ENCODE peak calls at places on chromosomes 5 and 9, in four cellular contexts. M, E, R and P are unnamed samples.

GRCh38 chr5:151078490-151079262 is 2.2 kb downstream of the TNIP1 start:
- DNase-seq in E (peak), M (no peak), R (no peak), P (peak)

GRCh38 chr5:111792659-111793058 is 35.7 kb upstream of the NREP start:
- DNase-seq in R (no peak), M (no peak), E (no peak), P (no peak)

GRCh38 chr5:39579750-39580149 is 155.0 kb upstream of the DAB2 start:
- DNase-seq in M (no peak), E (no peak), R (no peak), P (no peak)

GRCh38 chr5:151745071-151745705 is 13.2 kb downstream of the ATOX1 start:
- DNase-seq in E (no peak), R (peak), M (peak), P (peak)

GRCh38 chr5:87732875-87733768 is 320.4 kb upstream of the CCNH start:
- DNase-seq in R (no peak), M (no peak), E (no peak), P (no peak)

GRCh38 chr9:11312976-11313375 is 700.2 kb upstream of the PTPRD start:
- DNase-seq in E (no peak), M (peak), R (no peak), P (no peak)

GRCh38 chr9:123562844-123563346 is 206.9 kb downstream of the CRB2 start:
- DNase-seq in E (peak), R (no peak), M (peak), P (peak)

GRCh38 chr5:101429241-101429640 is 526.2 kb upstream of the ST8SIA4 start:
- DNase-seq in E (no peak), R (no peak), M (peak), P (no peak)

GRCh38 chr5:56259002-56259511 is 25.9 kb upstream of the ANKRD55 start:
- DNase-seq in E (peak), M (peak), R (no peak), P (peak)

GRCh38 chr9:121944741-121945191 is 148.3 kb downstream of the TTLL11 start:
- DNase-seq in E (no peak), R (no peak), M (peak), P (no peak)

GRCh38 chr5:51632794-51633193 is 249.5 kb downstream of the ISL1 start:
- DNase-seq in E (no peak), R (peak), M (no peak), P (no peak)

GRCh38 chr9:78280982-78281668 is 15.8 kb upstream of the PSAT1 start:
- DNase-seq in R (peak), M (peak), E (no peak), P (no peak)

GRCh38 chr5:158175664-158176507 is 316.9 kb upstream of the CLINT1 start:
- DNase-seq in E (no peak), R (peak), M (no peak), P (no peak)

GRCh38 chr9:109956811-109957440 is 176.9 kb downstream of the PALM2AKAP2 start:
- DNase-seq in M (peak), E (no peak), R (no peak), P (no peak)
- H3K4me3 ChIP-seq in M (no peak), E (no peak), R (no peak), P (no peak)

GRCh38 chr9:83537331-83538171 is 650 bp downstream of the FRMD3 start:
- DNase-seq in R (no peak), M (peak), E (peak), P (no peak)

GRCh38 chr9:83535736-83536135 is 2.5 kb downstream of the FRMD3 start:
- DNase-seq in R (no peak), E (no peak), M (no peak), P (no peak)

GRCh38 chr9:83538172-83538889 is at the start of gene FRMD3:
- DNase-seq in E (peak), M (peak), R (peak), P (peak)

GRCh38 chr9:83536332-83536731 is 1.9 kb downstream of the FRMD3 start:
- DNase-seq in E (no peak), R (no peak), M (peak), P (no peak)

DNA sequence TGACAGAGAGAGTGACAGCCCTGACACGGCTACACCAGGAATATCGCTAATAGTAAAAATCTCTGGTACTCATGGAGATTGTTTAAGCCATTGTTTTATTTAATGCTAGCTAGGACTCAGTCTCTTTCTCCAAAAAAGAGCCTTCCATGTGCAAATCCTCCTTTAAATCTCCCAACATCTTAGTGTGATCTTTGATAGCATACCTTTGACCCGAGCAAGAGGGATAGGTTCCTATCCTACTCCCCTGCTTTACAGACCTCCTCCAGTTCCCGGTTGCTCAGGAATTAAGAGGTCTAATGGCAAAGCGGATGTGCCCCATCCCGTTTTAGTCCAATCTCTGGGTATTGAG is 663 bp upstream of the FRMD3 start:
- DNase-seq in E (no peak), R (no peak), M (no peak), P (no peak)
- H3K4me3 ChIP-seq in E (no peak), R (peak), M (peak), P (no peak)

GRCh38 chr9:12776775-12777055 is 1.9 kb downstream of the LURAP1L start:
- DNase-seq in M (peak), E (no peak), R (no peak), P (no peak)
- H3K4me3 ChIP-seq in M (peak), E (no peak), R (peak), P (no peak)

GRCh38 chr5:959581-960531 is 48.7 kb upstream of the NKD2 start:
- DNase-seq in M (no peak), E (no peak), R (no peak), P (no peak)

GRCh38 chr5:956178-956761 is 52.3 kb upstream of the NKD2 start:
- DNase-seq in M (no peak), E (no peak), R (no peak), P (no peak)

GRCh38 chr5:957730-958485 is 50.7 kb upstream of the NKD2 start:
- DNase-seq in R (no peak), M (no peak), E (no peak), P (no peak)

GRCh38 chr5:958701-959571 is 49.7 kb upstream of the NKD2 start:
- DNase-seq in M (no peak), E (no peak), R (peak), P (no peak)

GRCh38 chr5:956941-957729 is 51.5 kb upstream of the NKD2 start:
- DNase-seq in R (no peak), M (peak), E (peak), P (peak)
- H3K4me3 ChIP-seq in R (no peak), M (no peak), E (no peak), P (no peak)

GRCh38 chr5:112847306-112847705 is 13.8 kb upstream of the SRP19 start:
- DNase-seq in R (no peak), M (no peak), E (no peak), P (no peak)

GRCh38 chr5:112846556-112846955 is 14.5 kb upstream of the SRP19 start:
- DNase-seq in R (no peak), M (no peak), E (no peak), P (no peak)

GRCh38 chr5:112844489-112844888 is 16.6 kb upstream of the SRP19 start:
- DNase-seq in R (no peak), M (no peak), E (no peak), P (no peak)

GRCh38 chr5:112849912-112850311 is 11.2 kb upstream of the SRP19 start:
- DNase-seq in R (no peak), M (no peak), E (no peak), P (no peak)

GRCh38 chr5:112848116-112848811 is 12.8 kb upstream of the SRP19 start:
- DNase-seq in M (peak), R (no peak), E (peak), P (peak)
- H3K4me3 ChIP-seq in M (no peak), R (no peak), E (no peak), P (no peak)

DNA sequence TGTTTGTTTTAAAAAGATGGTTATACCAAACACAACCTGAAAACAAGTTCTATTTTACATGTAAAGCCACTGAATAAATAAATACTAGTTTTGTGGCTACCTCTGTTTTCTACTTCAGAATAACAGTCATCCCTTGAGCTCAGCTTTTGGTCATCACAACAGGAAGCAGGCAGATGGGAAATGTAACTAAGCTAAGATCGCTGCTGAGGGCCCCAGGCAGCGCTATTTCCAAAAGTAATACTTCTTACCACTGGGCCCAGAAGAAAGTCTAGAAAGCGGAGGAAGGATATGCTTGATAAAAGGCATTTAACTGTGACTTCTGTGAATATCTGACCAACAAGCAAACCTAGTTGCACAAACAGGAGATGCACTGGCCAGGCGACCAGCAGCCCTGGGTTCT is 61.4 kb downstream of the SERINC5 start:
- DNase-seq in M (no peak), R (no peak), E (no peak), P (no peak)
- H3K4me3 ChIP-seq in M (no peak), R (no peak), E (no peak), P (no peak)

GRCh38 chr5:155620819-155621410 is 607.4 kb downstream of the KIF4B start:
- DNase-seq in E (no peak), M (no peak), R (no peak), P (no peak)
- H3K4me3 ChIP-seq in E (no peak), M (no peak), R (no peak), P (no peak)

GRCh38 chr9:14306672-14307646 is 7.0 kb downstream of the NFIB start:
- DNase-seq in M (no peak), R (no peak), E (no peak), P (no peak)

GRCh38 chr9:14308751-14309140 is 5.2 kb downstream of the NFIB start:
- DNase-seq in R (no peak), E (no peak), M (no peak), P (no peak)

GRCh38 chr9:14307989-14308750 is 5.8 kb downstream of the NFIB start:
- DNase-seq in M (no peak), E (no peak), R (peak), P (no peak)

GRCh38 chr9:14304242-14304641 is 9.7 kb downstream of the NFIB start:
- DNase-seq in R (no peak), M (no peak), E (no peak), P (no peak)

DNA sequence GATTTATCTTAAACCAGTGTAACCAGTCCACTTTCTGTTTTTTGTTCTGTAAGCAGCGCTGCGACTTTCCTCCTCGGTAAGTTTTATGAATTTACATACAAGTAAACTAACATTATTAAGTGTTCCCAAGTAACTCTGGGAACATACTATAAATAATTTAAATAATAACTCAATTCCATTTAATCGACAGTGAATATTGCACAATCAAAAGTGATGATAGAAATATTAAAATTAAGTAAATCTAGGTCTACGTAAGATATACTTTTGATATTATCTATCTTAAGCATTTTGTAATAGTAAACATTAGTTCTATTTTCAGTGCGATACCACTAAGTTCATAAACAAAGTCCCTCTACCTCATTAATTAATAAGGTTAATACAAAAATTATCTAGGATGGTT is 7.8 kb downstream of the NFIB start:
- DNase-seq in R (no peak), E (no peak), M (no peak), P (no peak)
- H3K4me3 ChIP-seq in R (no peak), E (no peak), M (no peak), P (no peak)

DNA sequence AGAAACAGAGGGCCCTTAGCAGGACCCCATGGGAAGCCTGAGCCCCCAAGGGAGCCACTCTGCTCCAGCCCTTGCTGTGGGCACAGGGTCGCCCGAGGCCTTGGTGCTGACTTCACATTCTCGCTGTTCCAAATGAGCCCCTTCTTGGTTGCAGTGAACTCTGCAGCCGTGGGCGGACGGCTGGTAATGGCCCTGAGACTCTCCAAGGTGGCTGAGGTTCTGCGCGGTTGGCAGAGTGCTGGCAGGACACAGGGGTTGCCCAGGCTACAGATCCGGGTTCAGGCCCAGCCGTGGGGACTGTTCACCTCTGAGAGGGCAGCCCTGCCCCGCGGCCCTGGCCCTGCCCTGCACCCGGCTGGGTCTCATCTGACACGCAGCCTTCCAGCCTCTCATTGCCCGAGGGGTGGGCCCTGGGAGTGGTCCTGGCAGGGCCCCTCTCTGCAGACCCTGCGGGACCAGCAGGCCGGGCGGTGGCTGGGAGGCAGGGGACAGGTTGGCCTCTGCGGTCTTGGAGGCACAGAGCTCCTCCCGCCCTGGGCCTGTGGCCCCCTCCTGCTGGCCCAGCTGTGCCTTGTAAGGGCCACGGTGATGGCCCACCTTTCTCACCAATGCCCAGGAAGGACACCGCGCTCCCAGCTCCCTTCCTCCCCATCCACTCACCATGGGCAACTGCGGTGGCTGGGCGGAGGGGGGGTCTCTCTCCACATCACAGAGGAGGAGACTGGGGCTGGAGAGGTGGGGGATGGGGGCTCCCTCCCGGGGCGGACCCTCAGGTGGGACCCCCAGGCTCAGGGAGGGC is 51.6 kb downstream of the AHRR start:
- DNase-seq in M (no peak), R (peak), E (no peak), P (peak)
- H3K4me3 ChIP-seq in M (no peak), R (peak), E (peak), P (peak)

GRCh38 chr9:98974106-98974505 is 30.4 kb downstream of the COL15A1 start:
- DNase-seq in E (no peak), R (no peak), M (no peak), P (no peak)
- H3K4me3 ChIP-seq in E (no peak), R (no peak), M (no peak), P (no peak)